ENCODE peak calls at places on chromosomes 2 and 18, in five cellular contexts. Z is tibial nerve, K is RWPE1, Q is cardiac muscle cell, Y is lung. P is an unnamed sample.

GRCh38 chr18:42229211-42230210 is 274.5 kb downstream of the PIK3C3 start:
- DNase-seq in Q (no peak), Z (no peak), K (no peak), Y (no peak), P (no peak)

GRCh38 chr2:127784965-127785518 is 25.9 kb downstream of the WDR33 start:
- DNase-seq in K (no peak), Y (no peak), Q (no peak), Z (no peak), P (no peak)

GRCh38 chr2:41932241-41933034 is 115.4 kb upstream of the PKDCC start:
- DNase-seq in Q (peak), K (no peak), Y (peak), Z (peak), P (no peak)

GRCh38 chr2:19346983-19347618 is 11.3 kb downstream of the OSR1 start:
- DNase-seq in Z (no peak), K (no peak), Q (no peak), Y (no peak), P (peak)

GRCh38 chr2:105274046-105274445 is 32.5 kb downstream of the GPR45 start:
- DNase-seq in Q (peak), K (no peak), Z (no peak), Y (no peak), P (no peak)

GRCh38 chr18:58176915-58177717 is 133.1 kb downstream of the NEDD4L start:
- DNase-seq in Z (no peak), Y (no peak), Q (peak), K (peak), P (no peak)

GRCh38 chr2:34547900-34548299 is 948.8 kb upstream of the FAM98A start:
- DNase-seq in Q (no peak), Y (no peak), Z (no peak), K (no peak), P (no peak)

GRCh38 chr2:137237055-137237454 is 471.7 kb downstream of the THSD7B start:
- DNase-seq in Y (no peak), K (no peak), Q (peak), Z (no peak), P (no peak)

GRCh38 chr18:48361801-48362200 is 47.4 kb downstream of the ZBTB7C start:
- DNase-seq in Z (no peak), Y (no peak), K (no peak), Q (no peak), P (no peak)

DNA sequence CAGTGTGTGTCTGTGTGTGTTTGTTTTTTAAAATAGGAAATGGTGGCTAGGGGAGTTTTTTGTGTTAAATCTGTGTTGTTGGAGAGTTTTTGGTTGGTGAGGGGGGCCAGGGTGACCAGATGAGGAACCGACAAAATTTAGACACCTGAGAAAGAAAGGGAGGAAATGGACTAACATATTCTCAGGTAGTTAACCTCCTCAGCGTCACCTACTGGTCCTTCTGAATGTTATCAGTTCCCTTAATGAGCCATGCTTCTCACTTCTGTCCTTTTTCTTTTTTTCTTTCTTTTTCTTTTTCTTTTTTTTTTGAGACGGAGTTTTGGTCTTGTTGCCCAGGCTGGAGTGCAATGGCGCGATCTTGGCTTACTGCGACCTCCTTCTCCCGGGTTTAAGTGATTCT is 107.0 kb downstream of the FMNL2 start:
- DNase-seq in Y (no peak), Q (no peak), K (no peak), Z (no peak), P (no peak)
- TF ChIP-seq CTCF in Y (no peak), Q (no peak), K (no peak), Z (no peak), P (peak)

GRCh38 chr2:239757154-239757760 is 267.9 kb downstream of the NDUFA10 start:
- DNase-seq in K (no peak), Y (no peak), Z (no peak), Q (no peak), P (no peak)

GRCh38 chr2:239758325-239758877 is 266.7 kb downstream of the NDUFA10 start:
- DNase-seq in K (peak), Q (peak), Z (no peak), Y (no peak), P (no peak)

GRCh38 chr2:239753537-239753936 is 271.6 kb downstream of the NDUFA10 start:
- DNase-seq in K (no peak), Y (no peak), Z (no peak), Q (no peak), P (no peak)

GRCh38 chr2:239760596-239760995 is 264.5 kb downstream of the NDUFA10 start:
- DNase-seq in Y (no peak), K (no peak), Q (no peak), Z (no peak), P (no peak)

GRCh38 chr2:239756392-239757153 is 268.6 kb downstream of the NDUFA10 start:
- DNase-seq in Q (peak), K (no peak), Y (no peak), Z (no peak), P (no peak)
- TF ChIP-seq CTCF in Q (no peak), K (no peak), Y (no peak), Z (no peak), P (no peak)

DNA sequence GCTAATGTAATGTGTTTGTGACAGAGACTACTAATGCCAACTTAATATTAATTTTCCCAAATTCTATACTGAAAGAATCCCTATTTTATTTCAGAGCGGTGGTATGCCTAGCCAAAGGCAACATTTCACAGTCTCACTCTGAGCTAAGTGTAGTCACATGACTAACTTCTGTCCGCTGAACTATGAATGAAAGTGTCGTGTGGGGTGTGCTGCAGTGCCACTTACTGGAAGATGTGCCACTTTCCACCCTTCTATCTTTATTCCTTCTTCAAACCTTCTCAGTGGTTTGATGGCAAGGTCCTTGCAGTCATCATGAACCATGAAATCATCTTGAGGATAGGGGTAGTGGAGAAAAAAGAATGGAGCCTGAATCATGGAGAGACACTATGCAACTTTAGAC is 47.3 kb upstream of the C1D start:
- DNase-seq in K (no peak), Y (no peak), Z (no peak), Q (no peak), P (no peak)
- TF ChIP-seq CTCF in K (no peak), Y (no peak), Z (no peak), Q (no peak), P (no peak)

DNA sequence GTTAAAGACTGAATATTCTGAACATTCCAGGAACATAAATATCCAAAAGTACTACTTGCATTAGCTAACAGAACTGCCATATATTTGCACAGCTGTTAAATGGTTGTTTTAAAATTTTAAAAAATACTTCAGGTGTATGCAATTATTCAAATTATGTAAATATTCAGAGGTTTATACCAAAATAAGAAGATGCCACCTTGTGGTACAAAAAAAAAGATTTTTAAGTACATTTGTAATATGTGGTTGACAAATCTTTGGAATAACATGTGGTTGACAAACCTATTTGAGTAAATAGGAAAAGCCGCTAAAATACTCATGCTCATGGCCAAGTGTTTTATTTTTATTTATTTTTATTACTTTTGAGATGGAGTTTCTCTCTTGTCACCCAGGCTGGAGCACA is 439.8 kb upstream of the FANCL start:
- DNase-seq in Z (no peak), K (peak), Q (no peak), Y (no peak), P (no peak)
- TF ChIP-seq CTCF in Z (no peak), K (peak), Q (no peak), Y (no peak), P (no peak)